ENCODE peak calls at places on chromosome 17, in ten cellular contexts. Y, R, M, L, F, B, O, W, Z and J are unnamed samples.
A peak's percentile ranks its signal among the peaks of the same experiment; 100 is the strongest.

GRCh38 chr17:57531648-57532486 is 213.2 kb downstream of the CCDC182 start:
- DNase-seq in W (no peak), M (no peak), O (no peak), B (no peak), Z (no peak), Y (no peak), F (no peak), R (no peak), L (no peak), J (no peak)

GRCh38 chr17:49498037-49498615 is 3.0 kb downstream of the NGFR start:
- DNase-seq in Z (peak; percentile 41), L (no peak), R (no peak), M (no peak), O (no peak), F (no peak), B (no peak), Y (no peak), W (no peak), J (no peak)

GRCh38 chr17:2406903-2407790 is 6.3 kb upstream of the MNT start:
- DNase-seq in B (peak; percentile 51), O (peak; percentile 69), F (peak; percentile 75), L (peak; percentile 85), R (peak; percentile 73), W (peak; percentile 92), Y (peak; percentile 87), Z (peak; percentile 75), M (no peak), J (no peak)

GRCh38 chr17:74268554-74268953 is 5.5 kb upstream of the DNAI2 start:
- DNase-seq in L (no peak), O (no peak), B (no peak), F (no peak), Z (no peak), R (no peak), Y (no peak), M (peak; percentile 35), W (no peak), J (no peak)

GRCh38 chr17:59870482-59870881 is 22.3 kb downstream of the TUBD1 start:
- DNase-seq in Z (no peak), F (no peak), W (no peak), B (no peak), O (no peak), R (no peak), M (no peak), Y (peak; percentile 26), L (peak; percentile 14), J (no peak)

GRCh38 chr17:61475726-61476125 is 23.5 kb downstream of the TBX4 start:
- DNase-seq in Z (no peak), F (no peak), W (peak; percentile 77), L (peak; percentile 46), M (no peak), O (no peak), R (no peak), Y (peak; percentile 5), B (no peak), J (no peak)

GRCh38 chr17:17533901-17534441 is 37.8 kb upstream of the RASD1 start:
- DNase-seq in W (no peak), O (peak; percentile 79), B (no peak), Z (peak; percentile 42), L (no peak), Y (no peak), M (no peak), R (no peak), F (no peak), J (no peak)

GRCh38 chr17:79556263-79556662 is 54.6 kb downstream of the RBFOX3 start:
- DNase-seq in Z (no peak), F (no peak), B (no peak), M (no peak), Y (peak; percentile 22), O (no peak), L (no peak), W (no peak), R (no peak), J (no peak)

GRCh38 chr17:13297198-13297597 is 279.4 kb upstream of the ELAC2 start:
- DNase-seq in O (no peak), W (no peak), M (no peak), Z (no peak), F (no peak), R (peak; percentile 45), Y (no peak), B (no peak), L (no peak), J (no peak)

GRCh38 chr17:19938736-19939135 is 38.9 kb downstream of the AKAP10 start:
- DNase-seq in Y (no peak), W (no peak), Z (no peak), F (no peak), M (peak; percentile 84), O (no peak), B (no peak), L (no peak), R (no peak), J (no peak)

GRCh38 chr17:48429638-48430586 is at the start of gene SKAP1:
- DNase-seq in L (no peak), W (no peak), B (no peak), F (no peak), R (no peak), Y (no peak), O (peak; percentile 49), Z (no peak), M (peak; percentile 3), J (peak; percentile 61)

GRCh38 chr17:76154935-76155845 is 14.1 kb upstream of the FOXJ1 start:
- DNase-seq in M (no peak), O (no peak), W (no peak), L (peak; percentile 28), Y (no peak), F (no peak), B (no peak), Z (no peak), R (no peak), J (peak; percentile 38)

GRCh38 chr17:62737513-62737912 is 70.6 kb downstream of the MARCHF10 start:
- DNase-seq in B (no peak), M (no peak), F (no peak), L (no peak), R (no peak), W (no peak), O (no peak), Z (no peak), Y (no peak), J (no peak)

GRCh38 chr17:8503368-8503767 is 67.7 kb downstream of the NDEL1 start:
- DNase-seq in Z (no peak), W (no peak), L (no peak), R (peak; percentile 69), M (no peak), B (no peak), F (no peak), Y (no peak), O (no peak), J (no peak)

GRCh38 chr17:77281904-77282367 is 141.2 kb downstream of the SEC14L1 start:
- DNase-seq in Z (peak; percentile 74), F (no peak), R (no peak), L (no peak), M (peak; percentile 41), Y (no peak), B (no peak), W (no peak), O (peak; percentile 65), J (no peak)
- TF ChIP-seq POLR2A in Z (peak; percentile 13), F (no peak), R (no peak), L (no peak), M (no peak), Y (no peak), B (no peak), W (peak; percentile 5), O (no peak), J (no peak)

GRCh38 chr17:33594000-33594399 is 300.9 kb upstream of the ASIC2 start:
- DNase-seq in M (no peak), F (no peak), R (no peak), B (no peak), Y (no peak), O (no peak), L (no peak), Z (no peak), W (no peak), J (no peak)

GRCh38 chr17:33596904-33597303 is 303.8 kb upstream of the ASIC2 start:
- DNase-seq in L (no peak), R (no peak), Z (no peak), O (no peak), W (no peak), Y (no peak), M (no peak), B (no peak), F (no peak), J (no peak)

GRCh38 chr17:33598795-33599194 is 305.7 kb upstream of the ASIC2 start:
- DNase-seq in R (no peak), Y (no peak), M (no peak), O (no peak), F (no peak), Z (no peak), B (no peak), W (no peak), L (no peak), J (no peak)

GRCh38 chr17:33595783-33596182 is 302.7 kb upstream of the ASIC2 start:
- DNase-seq in R (no peak), L (no peak), B (no peak), W (no peak), Z (no peak), O (no peak), F (no peak), Y (no peak), M (no peak), J (peak; percentile 21)
- H3K27ac ChIP-seq in R (no peak overlapping the region), L (no peak overlapping the region), B (no peak overlapping the region), W (no peak overlapping the region), Z (no peak overlapping the region), O (no peak overlapping the region), F (no peak overlapping the region), Y (no peak overlapping the region), M (no peak overlapping the region), J (no peak overlapping the region)

GRCh38 chr17:39618956-39619785 is 7.6 kb upstream of the PPP1R1B start:
- DNase-seq in O (no peak), L (no peak), F (no peak), B (no peak), M (no peak), W (no peak), R (no peak), Z (no peak), Y (no peak), J (no peak)
- H3K4me3 ChIP-seq in O (no peak overlapping the region), L (peak overlapping the region; percentile 74), F (no peak overlapping the region), B (peak overlapping the region; percentile 61), M (no peak overlapping the region), W (no peak overlapping the region), R (no peak overlapping the region), Z (peak overlapping the region; percentile 78), Y (no peak overlapping the region), J (peak overlapping the region; percentile 65)

DNA sequence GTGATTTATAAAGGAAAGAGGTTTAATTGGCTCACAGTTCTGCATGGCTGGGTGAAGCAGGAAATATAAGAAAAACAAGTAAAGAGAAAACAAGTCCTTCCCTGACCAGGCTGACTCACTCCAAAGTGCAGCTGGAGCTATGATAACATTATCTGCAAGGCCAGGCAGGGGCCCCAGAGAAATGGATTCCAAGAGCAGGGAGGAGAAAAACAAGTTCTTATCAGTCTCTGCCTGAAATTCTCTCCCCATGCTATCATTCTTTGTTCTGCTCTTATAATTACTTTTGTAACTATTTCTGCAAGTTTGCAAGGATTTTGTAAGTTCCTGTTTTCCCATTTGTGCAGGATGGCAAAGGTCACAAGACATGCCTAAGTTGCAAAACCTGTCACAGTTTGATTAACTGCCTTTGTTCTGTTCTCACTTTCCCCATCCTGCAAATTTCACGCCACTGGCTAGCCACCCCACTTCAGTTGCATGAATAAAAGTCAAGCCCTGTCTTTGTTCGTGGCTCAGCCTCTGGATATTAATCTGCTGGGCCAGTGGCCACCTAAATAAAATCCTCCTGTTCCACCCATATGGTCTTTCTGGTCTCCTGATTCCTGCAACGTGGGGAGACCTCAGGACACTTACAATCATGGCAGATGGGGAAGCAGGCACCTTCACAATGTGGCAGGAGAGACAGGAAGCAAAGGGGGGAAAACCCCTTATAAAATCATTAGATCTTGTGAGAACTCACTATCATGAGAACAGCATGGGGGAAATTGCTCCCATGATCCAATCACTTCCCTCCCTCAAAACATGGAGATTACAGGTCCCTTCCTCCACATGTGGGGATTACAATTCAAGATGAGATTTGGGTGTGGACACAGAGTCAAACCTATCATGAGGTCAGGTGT is 13.1 kb downstream of the ABCA9 start:
- DNase-seq in R (peak; percentile 72), B (peak; percentile 26), M (peak; percentile 22), W (peak; percentile 75), Z (no peak), L (peak; percentile 71), F (peak; percentile 60), Y (peak; percentile 87), O (peak; percentile 76), J (no peak)
- TF ChIP-seq POLR2A in R (no peak), B (no peak), M (no peak), W (no peak), Z (no peak), L (no peak), F (no peak), Y (no peak), O (no peak), J (no peak)